ENCODE peak calls at places on chromosomes 4 and X, in ten cellular contexts. J is CD4-positive, alpha-beta T cell; R is cardiac muscle cell; Q is PC-3; K is neural crest cell; L is nephron progenitor cell; Z is sigmoid colon; I is mucosa of descending colon; T is Calu3; C is HFFc6. V is an unnamed sample.
A peak's percentile ranks its signal among the peaks of the same experiment; 100 is the strongest.

GRCh38 chrX:120023259-120023658 is 54.2 kb downstream of the RHOXF2B start:
- DNase-seq in Z (no peak), T (no peak), Q (no peak), I (no peak), K (no peak), L (no peak), J (no peak), R (no peak), C (no peak), V (no peak)

GRCh38 chr4:22668301-22668700 is 24.4 kb upstream of the GBA3 start:
- DNase-seq in I (no peak), Z (no peak), L (no peak), R (no peak), Q (no peak), C (no peak), T (no peak), J (no peak), K (no peak), V (peak; percentile 15)

GRCh38 chrX:39204945-39205344 is 403.7 kb downstream of the MID1IP1 start:
- DNase-seq in R (no peak), K (no peak), J (no peak), L (no peak), Q (no peak), Z (no peak), C (no peak), I (no peak), T (no peak), V (peak; percentile 16)

GRCh38 chr4:19309365-19309764 is 942.3 kb upstream of the SLIT2 start:
- DNase-seq in R (peak; percentile 14), C (peak; percentile 68), I (no peak), J (no peak), Q (peak; percentile 52), L (no peak), K (no peak), T (no peak), Z (no peak), V (no peak)

GRCh38 chr4:13143234-13143633 is 340.9 kb downstream of the RAB28 start:
- DNase-seq in R (no peak), Q (no peak), K (no peak), Z (no peak), C (no peak), I (no peak), J (no peak), T (no peak), L (no peak), V (no peak)

GRCh38 chr4:157713342-157713741 is 459.5 kb downstream of the GASK1B start:
- DNase-seq in C (no peak), Q (peak; percentile 39), T (no peak), J (no peak), L (no peak), K (no peak), Z (no peak), R (no peak), I (peak; percentile 5), V (no peak)

GRCh38 chr4:147049940-147050852 is 104.5 kb upstream of the TTC29 start:
- DNase-seq in J (no peak), Z (no peak), R (peak; percentile 29), T (no peak), C (no peak), I (no peak), L (no peak), K (no peak), Q (peak; percentile 29), V (no peak)

GRCh38 chr4:65007841-65008439 is 598.7 kb upstream of the TECRL start:
- DNase-seq in C (peak; percentile 1), J (no peak), I (peak; percentile 5), Z (no peak), Q (peak; percentile 86), K (peak; percentile 15), T (peak; percentile 8), L (peak; percentile 11), R (peak; percentile 69), V (peak; percentile 41)

GRCh38 chr4:95701500-95701899 is 138.4 kb upstream of the PDHA2 start:
- DNase-seq in C (no peak), I (no peak), J (no peak), L (no peak), Z (no peak), R (no peak), T (no peak), Q (peak; percentile 46), K (no peak), V (no peak)

GRCh38 chr4:169810325-169811323 is 52.9 kb upstream of the HPF1 start:
- DNase-seq in Q (peak; percentile 81), J (no peak), K (peak; percentile 45), T (peak; percentile 47), C (peak; percentile 76), I (peak; percentile 72), L (peak; percentile 30), R (peak; percentile 86), Z (no peak), V (peak; percentile 73)

GRCh38 chr4:65535128-65535527 is 135.2 kb downstream of the EPHA5 start:
- DNase-seq in I (no peak), L (no peak), Z (no peak), T (no peak), J (no peak), C (no peak), R (no peak), K (no peak), Q (no peak), V (no peak)

GRCh38 chrX:51242212-51242611 is 90.4 kb upstream of the NUDT10 start:
- DNase-seq in R (no peak), T (no peak), J (no peak), I (no peak), C (no peak), Q (no peak), L (no peak), Z (no peak), K (no peak), V (no peak)
- TF ChIP-seq CTCF in R (no peak), T (no peak), J (no peak), I (no peak), C (no peak), Q (no peak), L (no peak), Z (no peak), K (no peak), V (no peak)

GRCh38 chr4:75484195-75484594 is 30.0 kb downstream of the RCHY1 start:
- DNase-seq in L (no peak), K (no peak), Q (no peak), J (no peak), T (no peak), C (no peak), I (no peak), Z (no peak), R (no peak), V (no peak)

GRCh38 chr4:75495489-75495888 is 18.7 kb downstream of the RCHY1 start:
- DNase-seq in C (no peak), R (no peak), I (no peak), Z (no peak), J (no peak), K (no peak), Q (no peak), T (no peak), L (no peak), V (no peak)

GRCh38 chr4:75494563-75494962 is 19.6 kb downstream of the RCHY1 start:
- DNase-seq in J (no peak), L (no peak), I (no peak), R (no peak), Q (peak; percentile 43), K (no peak), C (peak; percentile 71), T (no peak), Z (no peak), V (no peak)

GRCh38 chr4:75490155-75490554 is 24.0 kb downstream of the RCHY1 start:
- DNase-seq in Q (peak; percentile 39), R (no peak), Z (no peak), J (no peak), K (no peak), T (no peak), I (no peak), L (no peak), C (peak; percentile 10), V (no peak)
- TF ChIP-seq CTCF in Q (peak; percentile 43), R (peak; percentile 26), Z (no peak), J (no peak), K (peak; percentile 56), T (no peak), I (no peak), L (peak; percentile 11), C (peak; percentile 66), V (peak; percentile 1)

DNA sequence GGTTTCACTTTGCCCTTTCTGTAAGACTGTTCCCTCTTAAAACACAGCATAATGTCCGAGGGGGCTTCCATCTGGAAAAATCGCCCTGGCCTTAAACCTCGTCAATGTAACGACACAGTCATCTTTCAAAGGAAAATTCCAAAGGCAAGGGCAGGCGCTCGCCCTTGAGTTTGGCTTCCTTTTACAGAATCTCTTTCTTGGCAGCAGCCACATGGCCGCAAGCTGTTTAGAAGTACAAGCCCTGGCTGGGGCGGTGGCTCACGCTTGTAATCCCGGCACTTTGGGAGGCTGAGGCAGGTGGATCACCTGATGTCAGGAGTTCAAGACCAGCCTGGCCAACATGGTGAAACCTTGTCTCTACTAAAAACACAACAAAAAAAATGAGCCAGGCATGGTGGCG is 27.1 kb upstream of the GRPEL1 start:
- DNase-seq in L (no peak), Q (no peak), C (no peak), I (no peak), Z (no peak), J (no peak), R (no peak), K (no peak), T (no peak), V (no peak)
- TF ChIP-seq CTCF in L (no peak), Q (no peak), C (no peak), I (no peak), Z (no peak), J (no peak), R (no peak), K (no peak), T (no peak), V (no peak)

GRCh38 chrX:137171626-137172025 is 137.8 kb upstream of the GPR101 start:
- DNase-seq in I (no peak), L (no peak), J (no peak), C (no peak), R (no peak), T (no peak), K (no peak), Q (no peak), Z (no peak), V (no peak)

GRCh38 chrX:137164329-137164728 is 130.5 kb upstream of the GPR101 start:
- DNase-seq in L (no peak), R (no peak), J (no peak), Z (no peak), K (no peak), C (no peak), Q (no peak), T (no peak), I (no peak), V (no peak)

DNA sequence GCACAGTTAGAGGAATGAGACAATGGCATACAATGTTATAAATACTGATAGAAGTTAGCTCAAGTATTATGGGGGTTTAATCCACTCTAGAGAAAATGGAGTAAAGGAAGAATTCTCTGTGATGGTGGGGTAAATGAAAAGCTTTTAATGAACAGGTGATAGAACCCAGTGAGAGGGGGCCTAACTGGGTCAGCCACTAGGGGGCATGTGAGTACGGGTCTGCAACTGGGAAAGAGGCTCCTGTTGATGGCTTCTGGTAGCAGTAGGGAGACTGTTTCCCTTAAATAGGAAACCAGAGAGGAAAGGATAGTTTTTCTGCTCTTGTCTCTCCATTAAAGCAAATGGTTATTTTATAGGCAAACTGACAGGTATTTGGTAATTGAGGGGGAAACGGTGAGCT is 132.8 kb upstream of the GPR101 start:
- DNase-seq in C (no peak), J (no peak), K (no peak), I (no peak), Z (no peak), T (peak; percentile 1), R (peak; percentile 15), L (peak; percentile 16), Q (peak; percentile 9), V (peak; percentile 4)
- TF ChIP-seq CTCF in C (no peak), J (no peak), K (peak; percentile 49), I (no peak), Z (no peak), T (no peak), R (no peak), L (peak; percentile 34), Q (peak; percentile 47), V (peak; percentile 43)